ENCODE peak calls at places on chromosome X, in nine cellular contexts. D is PC-3, W is MM.1S, I is heart right ventricle, A is body of pancreas, J is suprapubic skin, L is neuronal stem cell, C is HCT116, X is aorta. N is an unnamed sample.

GRCh38 chrX:3717742-3718420 is 4.4 kb upstream of the PRKX start:
- DNase-seq in L (no peak), X (no peak), W (no peak), A (no peak), I (no peak), C (no peak), D (peak; percentile 12), J (no peak), N (no peak)

GRCh38 chrX:14672611-14673172 is 143.4 kb downstream of the GLRA2 start:
- DNase-seq in A (no peak), X (no peak), I (no peak), D (no peak), W (no peak), J (no peak), L (no peak), C (no peak), N (no peak)

GRCh38 chrX:127259742-127260141 is 440.2 kb downstream of the PRR32 start:
- DNase-seq in C (no peak), J (no peak), L (no peak), D (peak; percentile 2), A (no peak), I (no peak), X (no peak), W (no peak), N (no peak)

GRCh38 chrX:155611302-155611701 is 1.4 kb downstream of the TMLHE start:
- DNase-seq in I (no peak), D (no peak), L (no peak), J (no peak), A (no peak), W (no peak), X (no peak), C (no peak), N (no peak)

GRCh38 chrX:132488092-132488749 is 617 bp downstream of the MBNL3 start:
- DNase-seq in J (no peak), L (no peak), D (peak; percentile 41), X (no peak), I (peak; percentile 4), W (peak; percentile 43), C (no peak), A (peak; percentile 38), N (no peak)

GRCh38 chrX:131041652-131042051 is 16.5 kb upstream of the ARHGAP36 start:
- DNase-seq in I (no peak), X (no peak), W (no peak), L (no peak), D (no peak), A (no peak), J (no peak), C (no peak), N (no peak)

GRCh38 chrX:18894156-18894555 is 89.8 kb downstream of the PHKA2 start:
- DNase-seq in L (no peak), I (no peak), X (peak; percentile 71), C (no peak), D (no peak), J (no peak), A (no peak), W (no peak), N (no peak)

GRCh38 chrX:37599735-37600134 is 28.3 kb downstream of the LANCL3 start:
- DNase-seq in C (no peak), I (no peak), D (peak; percentile 82), J (no peak), L (no peak), A (peak; percentile 54), W (peak; percentile 24), X (no peak), N (no peak)

GRCh38 chrX:44570524-44570923 is 27.9 kb upstream of the FUNDC1 start:
- DNase-seq in A (peak; percentile 1), C (no peak), J (no peak), X (no peak), W (no peak), L (no peak), I (no peak), D (peak; percentile 51), N (no peak)

GRCh38 chrX:16138108-16138427 is 14.7 kb downstream of the GRPR start:
- DNase-seq in X (no peak), L (no peak), J (no peak), A (no peak), I (no peak), D (no peak), W (no peak), C (peak; percentile 12), N (no peak)

GRCh38 chrX:97039363-97040029 is 155.8 kb downstream of the RPA4 start:
- DNase-seq in D (peak; percentile 40), J (no peak), C (no peak), I (no peak), X (peak; percentile 51), L (no peak), W (no peak), A (peak; percentile 31), N (no peak)

GRCh38 chrX:97389761-97390192 is 506.1 kb downstream of the RPA4 start:
- DNase-seq in X (no peak), L (no peak), A (peak; percentile 2), C (peak; percentile 7), I (no peak), J (no peak), D (peak; percentile 68), W (no peak), N (no peak)

GRCh38 chrX:150405006-150405405 is 41.9 kb downstream of the MAMLD1 start:
- DNase-seq in J (no peak), X (no peak), D (no peak), L (no peak), A (no peak), W (no peak), C (no peak), I (no peak), N (no peak)
- H3K27me3 ChIP-seq in J (no peaks in the 10 kb centered on the region), X (no peaks in the 10 kb centered on the region), D (no peaks in the 10 kb centered on the region), L (no peaks in the 10 kb centered on the region), A (no peaks in the 10 kb centered on the region), W (no peaks in the 10 kb centered on the region), C (no peaks in the 10 kb centered on the region), I (no peaks in the 10 kb centered on the region), N (no peaks in the 10 kb centered on the region)

DNA sequence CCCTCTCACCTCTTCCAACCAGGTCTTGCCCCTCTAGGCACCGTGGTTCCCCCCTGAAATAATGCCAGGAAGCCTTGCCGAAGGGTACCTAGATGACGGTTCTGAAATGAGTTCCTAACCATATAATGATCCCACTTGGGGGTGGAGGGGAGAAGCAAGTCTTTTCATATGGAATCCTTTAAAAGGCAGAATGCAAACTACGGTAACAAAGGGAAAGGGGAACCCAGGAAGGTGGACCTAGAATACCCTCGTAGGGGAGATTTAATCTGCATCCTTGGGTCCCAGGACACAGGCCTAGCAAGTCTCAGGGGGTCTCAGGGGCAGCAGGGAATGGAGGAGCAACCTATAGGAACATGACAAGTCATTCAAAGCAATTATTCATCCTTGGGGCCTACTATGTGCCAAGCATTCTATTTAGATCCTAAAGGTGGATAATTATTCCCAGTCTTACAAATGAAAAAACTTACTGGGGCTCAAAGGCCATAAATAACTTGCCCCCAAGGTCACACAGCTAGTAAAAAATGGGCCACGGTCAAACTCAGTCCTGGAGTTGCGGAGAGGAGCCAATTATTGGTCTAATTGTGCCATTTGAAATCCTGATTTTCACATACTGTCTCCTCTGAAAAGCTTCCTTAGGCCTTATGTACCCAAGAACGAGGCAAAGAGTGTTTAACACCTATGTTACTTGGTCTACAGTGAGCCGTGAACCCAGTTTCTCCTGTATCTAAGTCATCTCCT is 8.8 kb downstream of the BCOR start:
- DNase-seq in L (no peak), I (no peak), A (no peak), C (no peak), X (no peak), J (no peak), W (no peak), D (no peak), N (no peak)
- H3K4me1 ChIP-seq in L (peaks cover 32% of the 10 kb centered on the region), I (peaks cover 77% of the 10 kb centered on the region), A (peaks cover 88% of the 10 kb centered on the region), C (peaks cover 95% of the 10 kb centered on the region), X (no peaks in the 10 kb centered on the region), J (peaks cover 55% of the 10 kb centered on the region), W (peaks cover 4% of the 10 kb centered on the region), D (peaks cover 70% of the 10 kb centered on the region), N (peaks cover 37% of the 10 kb centered on the region)

GRCh38 chrX:133570549-133570948 is 155.3 kb upstream of the GPC4 start:
- DNase-seq in I (no peak), L (no peak), D (peak; percentile 63), A (no peak), W (no peak), J (no peak), C (no peak), X (no peak), N (no peak)
- H3K27me3 ChIP-seq in I (peaks cover 12% of the 10 kb centered on the region), L (no peaks in the 10 kb centered on the region), D (no peaks in the 10 kb centered on the region), A (no peaks in the 10 kb centered on the region), W (no peaks in the 10 kb centered on the region), J (no peaks in the 10 kb centered on the region), C (no peaks in the 10 kb centered on the region), X (no peaks in the 10 kb centered on the region), N (no peaks in the 10 kb centered on the region)

GRCh38 chrX:12978205-12979010 is 3.5 kb downstream of the TMSB4X start:
- DNase-seq in I (peak; percentile 35), C (no peak), W (peak; percentile 86), D (peak; percentile 48), A (peak; percentile 64), J (no peak), L (no peak), X (no peak), N (peak; percentile 74)
- H3K4me1 ChIP-seq in I (peaks cover 9% of the 10 kb centered on the region), C (peaks cover 10% of the 10 kb centered on the region), W (peaks cover 34% of the 10 kb centered on the region), D (peaks cover 17% of the 10 kb centered on the region), A (peaks cover 11% of the 10 kb centered on the region), J (peaks cover 3% of the 10 kb centered on the region), L (peaks cover 10% of the 10 kb centered on the region), X (no peaks in the 10 kb centered on the region), N (peaks cover under 1% of the 10 kb centered on the region)

GRCh38 chrX:144840616-144841015 is 406.7 kb upstream of the SPANXN1 start:
- DNase-seq in I (no peak), W (no peak), J (no peak), D (no peak), C (no peak), X (no peak), L (no peak), A (no peak), N (no peak)
- H3K27me3 ChIP-seq in I (no peaks in the 10 kb centered on the region), W (no peaks in the 10 kb centered on the region), J (no peaks in the 10 kb centered on the region), D (no peaks in the 10 kb centered on the region), C (no peaks in the 10 kb centered on the region), X (no peaks in the 10 kb centered on the region), L (no peaks in the 10 kb centered on the region), A (no peaks in the 10 kb centered on the region), N (no peaks in the 10 kb centered on the region)

GRCh38 chrX:31153475-31154047 is 81.7 kb upstream of the FTHL17 start:
- DNase-seq in J (no peak), L (no peak), X (no peak), I (no peak), D (no peak), W (no peak), A (no peak), C (no peak), N (no peak)
- H3K4me1 ChIP-seq in J (no peaks in the 10 kb centered on the region), L (no peaks in the 10 kb centered on the region), X (no peaks in the 10 kb centered on the region), I (no peaks in the 10 kb centered on the region), D (no peaks in the 10 kb centered on the region), W (no peaks in the 10 kb centered on the region), A (no peaks in the 10 kb centered on the region), C (no peaks in the 10 kb centered on the region), N (no peaks in the 10 kb centered on the region)

DNA sequence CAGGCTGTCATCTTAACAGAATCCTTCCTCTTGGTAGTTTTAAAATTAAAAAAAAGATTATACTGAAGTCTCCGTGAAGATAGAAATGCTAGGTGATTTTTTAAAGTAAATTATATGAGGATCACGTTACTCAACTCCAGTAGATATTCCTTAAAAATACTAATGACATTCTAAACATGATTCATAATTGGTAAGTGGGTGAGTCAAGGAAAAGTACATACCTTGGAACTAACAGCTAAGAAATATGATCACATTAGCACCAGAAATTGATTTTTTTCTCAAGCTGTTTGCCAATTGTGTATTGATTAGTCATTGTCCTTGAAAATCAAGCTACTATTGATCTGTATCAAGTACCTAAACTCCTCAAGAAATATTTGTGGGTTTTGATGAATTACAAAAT is 362.6 kb upstream of the PPP1R2C start:
- DNase-seq in D (peak; percentile 13), A (no peak), L (no peak), W (no peak), J (no peak), C (no peak), I (no peak), X (no peak), N (no peak)
- H3K27me3 ChIP-seq in D (no peaks in the 10 kb centered on the region), A (no peaks in the 10 kb centered on the region), L (no peaks in the 10 kb centered on the region), W (no peaks in the 10 kb centered on the region), J (no peaks in the 10 kb centered on the region), C (no peaks in the 10 kb centered on the region), I (peaks cover 9% of the 10 kb centered on the region), X (no peaks in the 10 kb centered on the region), N (no peaks in the 10 kb centered on the region)